ENCODE peak calls at places on chromosome 9, in six cellular contexts. One of them, this sample, is unnamed.

GRCh38 chr9:97863314-97863713 is 10.3 kb downstream of the FOXE1 start:
- DNase-seq in uterus: no peak
- DNase-seq in heart left ventricle: no peak
- DNase-seq in HCT116: no peak
- DNase-seq in esophagus muscularis mucosa: no peak
- DNase-seq in aorta: no peak
- DNase-seq in this sample: no peak

GRCh38 chr9:36566813-36567217 is 5.9 kb upstream of the MELK start:
- DNase-seq in esophagus muscularis mucosa: no peak
- DNase-seq in HCT116: no peak
- DNase-seq in heart left ventricle: no peak
- DNase-seq in uterus: no peak
- DNase-seq in aorta: peak; percentile 86
- DNase-seq in this sample: no peak

GRCh38 chr9:87678650-87679355 is 47.1 kb upstream of the CTSL start:
- DNase-seq in HCT116: peak; percentile 55
- DNase-seq in heart left ventricle: no peak
- DNase-seq in aorta: no peak
- DNase-seq in esophagus muscularis mucosa: peak; percentile 92
- DNase-seq in uterus: peak; percentile 55
- DNase-seq in this sample: peak; percentile 84

GRCh38 chr9:130861372-130862180 is 26.5 kb downstream of the ABL1 start:
- DNase-seq in esophagus muscularis mucosa: no peak
- DNase-seq in heart left ventricle: no peak
- DNase-seq in aorta: no peak
- DNase-seq in uterus: no peak
- DNase-seq in HCT116: no peak
- DNase-seq in this sample: no peak

GRCh38 chr9:108117775-108118174 is 628.2 kb upstream of the KLF4 start:
- DNase-seq in HCT116: no peak
- DNase-seq in uterus: no peak
- DNase-seq in heart left ventricle: no peak
- DNase-seq in esophagus muscularis mucosa: no peak
- DNase-seq in aorta: no peak
- DNase-seq in this sample: peak; percentile 70

GRCh38 chr9:80605793-80606192 is 1034.0 kb downstream of the TLE4 start:
- DNase-seq in HCT116: no peak
- DNase-seq in esophagus muscularis mucosa: no peak
- DNase-seq in uterus: no peak
- DNase-seq in aorta: no peak
- DNase-seq in heart left ventricle: no peak
- DNase-seq in this sample: no peak

GRCh38 chr9:5389109-5389732 is 48.5 kb downstream of the PLGRKT start:
- DNase-seq in uterus: no peak
- DNase-seq in esophagus muscularis mucosa: no peak
- DNase-seq in aorta: no peak
- DNase-seq in HCT116: no peak
- DNase-seq in heart left ventricle: no peak
- DNase-seq in this sample: no peak

GRCh38 chr9:88938181-88938580 is 53.1 kb upstream of the S1PR3 start:
- DNase-seq in aorta: no peak
- DNase-seq in uterus: no peak
- DNase-seq in HCT116: no peak
- DNase-seq in esophagus muscularis mucosa: peak; percentile 8
- DNase-seq in heart left ventricle: no peak
- DNase-seq in this sample: no peak

GRCh38 chr9:88537743-88538055 is 2.7 kb downstream of the NXNL2 start:
- DNase-seq in uterus: peak; percentile 80
- DNase-seq in esophagus muscularis mucosa: no peak
- DNase-seq in heart left ventricle: no peak
- DNase-seq in aorta: peak; percentile 84
- DNase-seq in HCT116: no peak
- DNase-seq in this sample: peak; percentile 50

GRCh38 chr9:19485193-19485592 is 76.4 kb downstream of the ACER2 start:
- DNase-seq in heart left ventricle: no peak
- DNase-seq in aorta: no peak
- DNase-seq in uterus: no peak
- DNase-seq in HCT116: no peak
- DNase-seq in esophagus muscularis mucosa: no peak
- DNase-seq in this sample: no peak

GRCh38 chr9:91001146-91001611 is 199.6 kb downstream of the SYK start:
- DNase-seq in esophagus muscularis mucosa: no peak
- DNase-seq in aorta: no peak
- DNase-seq in heart left ventricle: no peak
- DNase-seq in uterus: no peak
- DNase-seq in HCT116: peak; percentile 85
- DNase-seq in this sample: peak; percentile 32

GRCh38 chr9:74645007-74645639 is 148.0 kb downstream of the RORB start:
- DNase-seq in uterus: no peak
- DNase-seq in esophagus muscularis mucosa: no peak
- DNase-seq in heart left ventricle: no peak
- DNase-seq in aorta: no peak
- DNase-seq in HCT116: peak; percentile 7
- DNase-seq in this sample: peak; percentile 32

GRCh38 chr9:117394655-117395054 is 20.2 kb downstream of the ASTN2 start:
- DNase-seq in aorta: no peak
- DNase-seq in HCT116: no peak
- DNase-seq in heart left ventricle: no peak
- DNase-seq in uterus: no peak
- DNase-seq in esophagus muscularis mucosa: no peak
- DNase-seq in this sample: no peak

GRCh38 chr9:36818242-36818938 is 215.7 kb downstream of the PAX5 start:
- DNase-seq in uterus: no peak
- DNase-seq in aorta: peak; percentile 74
- DNase-seq in HCT116: no peak
- DNase-seq in heart left ventricle: no peak
- DNase-seq in esophagus muscularis mucosa: no peak
- DNase-seq in this sample: no peak

GRCh38 chr9:114910541-114910940 is 19.9 kb downstream of the TNFSF8 start:
- DNase-seq in heart left ventricle: no peak
- DNase-seq in esophagus muscularis mucosa: peak; percentile 47
- DNase-seq in aorta: no peak
- DNase-seq in HCT116: no peak
- DNase-seq in uterus: no peak
- DNase-seq in this sample: no peak

GRCh38 chr9:94937214-94937903 is 210.9 kb downstream of the AOPEP start:
- DNase-seq in esophagus muscularis mucosa: no peak
- DNase-seq in heart left ventricle: no peak
- DNase-seq in uterus: no peak
- DNase-seq in aorta: no peak
- DNase-seq in HCT116: no peak
- DNase-seq in this sample: no peak

GRCh38 chr9:134546746-134547145 is 94.9 kb upstream of the COL5A1 start:
- DNase-seq in heart left ventricle: no peak
- DNase-seq in HCT116: no peak
- DNase-seq in uterus: no peak
- DNase-seq in aorta: peak; percentile 64
- DNase-seq in esophagus muscularis mucosa: no peak
- DNase-seq in this sample: no peak

GRCh38 chr9:91954841-91955471 is 4.9 kb upstream of the ROR2 start:
- DNase-seq in heart left ventricle: no peak
- DNase-seq in HCT116: peak; percentile 54
- DNase-seq in aorta: no peak
- DNase-seq in uterus: peak; percentile 44
- DNase-seq in esophagus muscularis mucosa: no peak
- DNase-seq in this sample: peak; percentile 68

GRCh38 chr9:5441043-5441442 is 3.3 kb upstream of the PLGRKT start:
- DNase-seq in heart left ventricle: no peak
- DNase-seq in uterus: no peak
- DNase-seq in esophagus muscularis mucosa: no peak
- DNase-seq in aorta: no peak
- DNase-seq in HCT116: no peak
- DNase-seq in this sample: no peak

GRCh38 chr9:100101608-100102007 is 2.6 kb downstream of the INVS start:
- DNase-seq in aorta: no peak
- DNase-seq in uterus: no peak
- DNase-seq in esophagus muscularis mucosa: no peak
- DNase-seq in heart left ventricle: no peak
- DNase-seq in HCT116: no peak
- DNase-seq in this sample: no peak

GRCh38 chr9:80699551-80699998 is 989.8 kb downstream of the TLE1 start:
- DNase-seq in esophagus muscularis mucosa: no peak
- DNase-seq in HCT116: no peak
- DNase-seq in aorta: no peak
- DNase-seq in heart left ventricle: no peak
- DNase-seq in uterus: no peak
- DNase-seq in this sample: no peak

GRCh38 chr9:80867731-80868130 is 821.6 kb downstream of the TLE1 start:
- DNase-seq in aorta: no peak
- DNase-seq in heart left ventricle: no peak
- DNase-seq in HCT116: no peak
- DNase-seq in uterus: no peak
- DNase-seq in esophagus muscularis mucosa: no peak
- DNase-seq in this sample: no peak

GRCh38 chr9:127185931-127186781 is 63.7 kb upstream of the ANGPTL2 start:
- DNase-seq in aorta: peak; percentile 96
- DNase-seq in HCT116: no peak
- DNase-seq in uterus: peak; percentile 92
- DNase-seq in heart left ventricle: peak; percentile 86
- DNase-seq in esophagus muscularis mucosa: peak; percentile 96
- DNase-seq in this sample: peak; percentile 44

GRCh38 chr9:99748690-99749089 is 73.0 kb upstream of the NR4A3 start:
- DNase-seq in uterus: no peak
- DNase-seq in heart left ventricle: no peak
- DNase-seq in HCT116: no peak
- DNase-seq in aorta: no peak
- DNase-seq in esophagus muscularis mucosa: no peak
- DNase-seq in this sample: no peak

GRCh38 chr9:130895038-130895437 is 1.6 kb downstream of the QRFP start:
- DNase-seq in uterus: no peak
- DNase-seq in HCT116: no peak
- DNase-seq in heart left ventricle: no peak
- DNase-seq in aorta: no peak
- DNase-seq in esophagus muscularis mucosa: no peak
- DNase-seq in this sample: peak; percentile 19

GRCh38 chr9:37873955-37874354 is 30.0 kb downstream of the SLC25A51 start:
- DNase-seq in aorta: no peak
- DNase-seq in heart left ventricle: no peak
- DNase-seq in uterus: no peak
- DNase-seq in esophagus muscularis mucosa: no peak
- DNase-seq in HCT116: no peak
- DNase-seq in this sample: no peak
- H3K4me1 ChIP-seq in aorta: no peaks in the 10 kb centered on the region
- H3K4me1 ChIP-seq in heart left ventricle: no peaks in the 10 kb centered on the region
- H3K4me1 ChIP-seq in uterus: no peaks in the 10 kb centered on the region
- H3K4me1 ChIP-seq in esophagus muscularis mucosa: peaks cover 7% of the 10 kb centered on the region
- H3K4me1 ChIP-seq in HCT116: no peaks in the 10 kb centered on the region
- H3K4me1 ChIP-seq in this sample: no peaks in the 10 kb centered on the region

GRCh38 chr9:93587651-93588347 is 11.4 kb downstream of the PHF2 start:
- DNase-seq in heart left ventricle: no peak
- DNase-seq in esophagus muscularis mucosa: peak; percentile 70
- DNase-seq in aorta: peak; percentile 67
- DNase-seq in HCT116: no peak
- DNase-seq in uterus: no peak
- DNase-seq in this sample: peak; percentile 55

GRCh38 chr9:93587284-93587650 is 10.9 kb downstream of the PHF2 start:
- DNase-seq in uterus: no peak
- DNase-seq in heart left ventricle: no peak
- DNase-seq in HCT116: no peak
- DNase-seq in aorta: peak; percentile 52
- DNase-seq in esophagus muscularis mucosa: peak; percentile 68
- DNase-seq in this sample: no peak

GRCh38 chr9:93585695-93586094 is 9.3 kb downstream of the PHF2 start:
- DNase-seq in uterus: no peak
- DNase-seq in HCT116: no peak
- DNase-seq in aorta: no peak
- DNase-seq in esophagus muscularis mucosa: no peak
- DNase-seq in heart left ventricle: no peak
- DNase-seq in this sample: no peak

GRCh38 chr9:93586290-93587057 is 10.1 kb downstream of the PHF2 start:
- DNase-seq in heart left ventricle: no peak
- DNase-seq in aorta: peak; percentile 37
- DNase-seq in esophagus muscularis mucosa: peak; percentile 60
- DNase-seq in HCT116: no peak
- DNase-seq in uterus: no peak
- DNase-seq in this sample: no peak

DNA sequence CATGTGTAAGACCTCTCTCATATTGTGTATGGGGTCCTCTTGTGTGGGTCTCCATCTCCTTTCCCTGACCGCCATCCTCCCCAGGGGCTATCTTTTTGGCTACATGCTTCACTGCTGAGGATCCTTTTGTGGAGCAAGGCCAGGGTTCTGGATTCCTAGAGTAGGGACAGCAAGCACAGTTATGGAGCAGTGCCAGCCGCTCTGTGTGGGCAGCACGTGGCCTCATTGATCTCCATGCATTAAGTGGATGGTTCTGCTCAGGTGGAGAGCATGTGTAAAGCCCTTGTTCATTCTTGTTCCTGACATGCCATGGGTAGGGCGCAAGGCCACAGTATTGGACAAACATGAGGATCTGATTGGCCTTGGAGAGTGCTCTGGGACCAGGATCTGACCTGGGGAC is 8.9 kb downstream of the PHF2 start:
- DNase-seq in esophagus muscularis mucosa: no peak
- DNase-seq in HCT116: no peak
- DNase-seq in uterus: no peak
- DNase-seq in aorta: no peak
- DNase-seq in heart left ventricle: no peak
- DNase-seq in this sample: no peak
- H3K4me1 ChIP-seq in esophagus muscularis mucosa: peaks cover 84% of the 10 kb centered on the region
- H3K4me1 ChIP-seq in HCT116: no peaks in the 10 kb centered on the region
- H3K4me1 ChIP-seq in uterus: peaks cover 30% of the 10 kb centered on the region
- H3K4me1 ChIP-seq in aorta: no peaks in the 10 kb centered on the region
- H3K4me1 ChIP-seq in heart left ventricle: no peaks in the 10 kb centered on the region
- H3K4me1 ChIP-seq in this sample: no peaks in the 10 kb centered on the region

GRCh38 chr9:38384990-38385848 is 7.3 kb upstream of the ALDH1B1 start:
- DNase-seq in aorta: no peak
- DNase-seq in esophagus muscularis mucosa: no peak
- DNase-seq in uterus: no peak
- DNase-seq in HCT116: no peak
- DNase-seq in heart left ventricle: no peak
- DNase-seq in this sample: no peak
- H3K4me1 ChIP-seq in aorta: no peaks in the 10 kb centered on the region
- H3K4me1 ChIP-seq in esophagus muscularis mucosa: peaks cover 83% of the 10 kb centered on the region
- H3K4me1 ChIP-seq in uterus: peaks cover 4% of the 10 kb centered on the region
- H3K4me1 ChIP-seq in HCT116: no peaks in the 10 kb centered on the region
- H3K4me1 ChIP-seq in heart left ventricle: no peaks in the 10 kb centered on the region
- H3K4me1 ChIP-seq in this sample: no peaks in the 10 kb centered on the region

GRCh38 chr9:102035929-102036328 is 297.5 kb upstream of the GRIN3A start:
- DNase-seq in aorta: no peak
- DNase-seq in heart left ventricle: no peak
- DNase-seq in esophagus muscularis mucosa: no peak
- DNase-seq in HCT116: no peak
- DNase-seq in uterus: no peak
- DNase-seq in this sample: no peak

GRCh38 chr9:102032614-102033013 is 294.2 kb upstream of the GRIN3A start:
- DNase-seq in heart left ventricle: no peak
- DNase-seq in HCT116: no peak
- DNase-seq in uterus: no peak
- DNase-seq in esophagus muscularis mucosa: no peak
- DNase-seq in aorta: no peak
- DNase-seq in this sample: no peak

GRCh38 chr9:102038006-102038405 is 299.6 kb upstream of the GRIN3A start:
- DNase-seq in esophagus muscularis mucosa: no peak
- DNase-seq in aorta: no peak
- DNase-seq in HCT116: no peak
- DNase-seq in heart left ventricle: no peak
- DNase-seq in uterus: no peak
- DNase-seq in this sample: no peak
- H3K4me1 ChIP-seq in esophagus muscularis mucosa: no peaks in the 10 kb centered on the region
- H3K4me1 ChIP-seq in aorta: no peaks in the 10 kb centered on the region
- H3K4me1 ChIP-seq in HCT116: no peaks in the 10 kb centered on the region
- H3K4me1 ChIP-seq in heart left ventricle: no peaks in the 10 kb centered on the region
- H3K4me1 ChIP-seq in uterus: no peaks in the 10 kb centered on the region
- H3K4me1 ChIP-seq in this sample: no peaks in the 10 kb centered on the region

This sample was measured in SK-N-SH.